ENCODE peak calls at places on chromosomes 3 and 15, in eight cellular contexts. G is HCT116, Z is upper lobe of left lung, E is GM12878, K is K562, Q is GM23338, B is HepG2, S is Panc1. L is an unnamed sample. For H3K4me1, the result is how much of the 10 kb centered on the place peaks cover.

GRCh38 chr3:187900961-187901755 is 155.9 kb upstream of the BCL6 start:
- ATAC-seq in G (no peak), Z (no peak), E (peak), K (no peak), Q (peak), B (no peak), S (no peak), L (no peak)

GRCh38 chr15:88563638-88564037 is 17.2 kb upstream of the DET1 start:
- ATAC-seq in G (no peak), Z (no peak), E (no peak), K (peak), Q (no peak), B (no peak), S (no peak), L (no peak)

GRCh38 chr3:4429648-4430350 is 37.3 kb downstream of the SUMF1 start:
- ATAC-seq in G (no peak), Z (no peak), E (no peak), K (no peak), Q (no peak), B (no peak), S (no peak), L (no peak)

GRCh38 chr3:131789188-131789587 is 245.6 kb downstream of the CPNE4 start:
- ATAC-seq in G (no peak), Z (no peak), E (no peak), K (no peak), Q (no peak), B (no peak), S (no peak), L (no peak)

GRCh38 chr3:51242939-51243338 is 142.2 kb upstream of the MANF start:
- ATAC-seq in G (no peak), Z (peak), E (no peak), K (no peak), Q (no peak), B (no peak), S (no peak), L (no peak)

GRCh38 chr3:53994986-53995385 is 103.3 kb upstream of the SELENOK start:
- ATAC-seq in G (no peak), Z (no peak), E (no peak), K (no peak), Q (no peak), B (no peak), S (no peak), L (peak)

GRCh38 chr3:58665410-58665809 is 1.2 kb downstream of the FAM3D start:
- ATAC-seq in G (no peak), Z (no peak), E (no peak), K (no peak), Q (no peak), B (no peak), S (no peak), L (no peak)

GRCh38 chr3:153553605-153553945 is 391.5 kb downstream of the RAP2B start:
- ATAC-seq in G (no peak), Z (peak), E (no peak), K (no peak), Q (no peak), B (peak), S (peak), L (no peak)

GRCh38 chr3:46935989-46936620 is 40.4 kb downstream of the CCDC12 start:
- ATAC-seq in G (no peak), Z (peak), E (no peak), K (no peak), Q (no peak), B (no peak), S (no peak), L (no peak)

GRCh38 chr15:76576526-76577279 is 240.1 kb downstream of the ISL2 start:
- ATAC-seq in G (peak), Z (peak), E (no peak), K (no peak), Q (peak), B (peak), S (no peak), L (peak)

GRCh38 chr3:160384639-160385312 is 14.2 kb downstream of the IFT80 start:
- ATAC-seq in G (no peak), Z (peak), E (no peak), K (no peak), Q (peak), B (no peak), S (no peak), L (no peak)

GRCh38 chr15:78437107-78437761 is 782 bp upstream of the IREB2 start:
- ATAC-seq in G (peak), Z (no peak), E (no peak), K (peak), Q (peak), B (peak), S (peak), L (no peak)

GRCh38 chr3:46360904-46361303 is 7.0 kb downstream of the CCR2 start:
- ATAC-seq in G (peak), Z (peak), E (peak), K (peak), Q (peak), B (no peak), S (no peak), L (no peak)

GRCh38 chr15:58139631-58140522 is 1.7 kb downstream of the AQP9 start:
- ATAC-seq in G (no peak), Z (peak), E (no peak), K (no peak), Q (no peak), B (no peak), S (no peak), L (peak)

GRCh38 chr15:63380828-63381282 is 791 bp downstream of the CA12 start:
- ATAC-seq in G (no peak), Z (peak), E (no peak), K (no peak), Q (peak), B (no peak), S (peak), L (no peak)

GRCh38 chr3:12638105-12638504 is 25.8 kb downstream of the RAF1 start:
- ATAC-seq in G (no peak), Z (no peak), E (no peak), K (no peak), Q (no peak), B (no peak), S (peak), L (no peak)

GRCh38 chr3:178966299-178967183 is 105.1 kb downstream of the ZMAT3 start:
- ATAC-seq in G (peak), Z (peak), E (peak), K (peak), Q (no peak), B (no peak), S (no peak), L (peak)

GRCh38 chr3:129228891-129229585 is 20.4 kb upstream of the COPG1 start:
- ATAC-seq in G (peak), Z (no peak), E (no peak), K (peak), Q (peak), B (peak), S (peak), L (no peak)

GRCh38 chr3:139296141-139296718 is 47.6 kb upstream of the MRPS22 start:
- ATAC-seq in G (no peak), Z (no peak), E (no peak), K (no peak), Q (no peak), B (no peak), S (peak), L (no peak)

GRCh38 chr3:13518516-13519351 is 30.2 kb upstream of the FBLN2 start:
- ATAC-seq in G (no peak), Z (no peak), E (no peak), K (no peak), Q (no peak), B (no peak), S (peak), L (peak)

GRCh38 chr3:18216996-18217395 is 208.1 kb downstream of the SATB1 start:
- ATAC-seq in G (no peak), Z (no peak), E (peak), K (no peak), Q (peak), B (no peak), S (no peak), L (no peak)

GRCh38 chr3:64222501-64222900 is 2.8 kb downstream of the PRICKLE2 start:
- ATAC-seq in G (no peak), Z (no peak), E (no peak), K (no peak), Q (no peak), B (no peak), S (no peak), L (no peak)

GRCh38 chr3:58041182-58041825 is 33.1 kb downstream of the FLNB start:
- ATAC-seq in G (no peak), Z (no peak), E (peak), K (no peak), Q (peak), B (peak), S (peak), L (no peak)

GRCh38 chr3:107045791-107046190 is 331.4 kb upstream of the CCDC54 start:
- ATAC-seq in G (no peak), Z (no peak), E (no peak), K (no peak), Q (no peak), B (no peak), S (no peak), L (no peak)

GRCh38 chr15:68429691-68430470 is 2.1 kb downstream of the ITGA11 start:
- ATAC-seq in G (no peak), Z (no peak), E (no peak), K (no peak), Q (no peak), B (no peak), S (no peak), L (no peak)
- H3K4me1 ChIP-seq in G (under half), Z (under half), E (under half), K (under half), Q (under half), B (under half), S (under half), L (under half)

GRCh38 chr15:31234815-31235214 is 91.8 kb upstream of the KLF13 start:
- ATAC-seq in G (no peak), Z (no peak), E (no peak), K (no peak), Q (no peak), B (no peak), S (no peak), L (no peak)

GRCh38 chr15:31235298-31236183 is 91.1 kb upstream of the KLF13 start:
- ATAC-seq in G (no peak), Z (peak), E (peak), K (no peak), Q (peak), B (peak), S (no peak), L (peak)

GRCh38 chr15:31237042-31237324 is 89.7 kb upstream of the KLF13 start:
- ATAC-seq in G (peak), Z (no peak), E (peak), K (no peak), Q (no peak), B (no peak), S (peak), L (peak)

GRCh38 chr15:31238369-31238768 is 88.3 kb upstream of the KLF13 start:
- ATAC-seq in G (no peak), Z (no peak), E (no peak), K (no peak), Q (no peak), B (no peak), S (no peak), L (no peak)

DNA sequence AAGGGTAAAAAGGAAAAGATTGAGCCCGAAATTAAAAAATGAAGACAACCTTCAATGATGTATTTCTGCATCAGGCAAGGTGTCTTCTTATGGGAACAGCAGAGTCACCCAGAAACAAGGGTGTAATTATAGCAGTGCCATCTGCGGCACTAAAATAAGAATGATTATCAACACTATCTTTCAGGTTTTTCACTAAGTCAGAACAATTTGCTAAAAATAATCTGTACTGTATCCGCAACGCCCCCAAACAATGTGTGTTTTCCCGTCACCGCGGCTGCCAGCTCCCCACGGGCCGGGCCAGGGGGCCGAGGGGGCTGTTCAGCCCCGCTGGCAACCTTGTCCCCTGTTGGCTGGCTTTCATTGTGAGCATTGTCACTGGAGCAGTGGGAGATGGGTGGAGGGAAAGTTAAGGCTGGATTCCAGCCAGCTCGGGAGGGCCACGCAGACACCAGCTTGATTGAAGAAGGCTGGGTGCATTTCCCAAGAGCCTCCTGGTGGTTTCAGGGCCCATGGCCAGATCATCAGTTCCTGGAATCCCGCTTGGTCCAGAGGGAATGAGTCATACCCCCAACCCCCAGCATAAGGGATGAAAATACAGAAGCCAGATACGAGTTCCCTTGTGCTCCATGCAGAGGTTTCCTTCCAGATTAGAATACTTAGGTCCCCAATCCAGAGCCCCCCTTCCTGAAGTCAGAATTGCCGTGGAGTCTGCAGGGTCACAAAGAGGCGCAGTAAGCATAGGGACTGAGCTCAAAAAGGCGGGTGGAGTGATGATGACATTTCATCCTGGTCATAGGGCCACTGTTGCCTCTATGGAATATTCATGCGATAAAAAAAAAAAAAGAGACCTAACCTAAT is 90.2 kb upstream of the KLF13 start:
- ATAC-seq in G (peak), Z (peak), E (peak), K (peak), Q (peak), B (peak), S (peak), L (peak)
- TF ChIP-seq CTCF in G (peak), Z (no peak), E (no peak), K (no peak), Q (no peak), B (peak), S (no peak), L (no peak)

GRCh38 chr15:40081691-40082194 is 26.9 kb downstream of the BMF start:
- ATAC-seq in G (peak), Z (peak), E (peak), K (peak), Q (peak), B (peak), S (peak), L (peak)
- TF ChIP-seq POLR2AphosphoS5 in G (no peak), Z (no peak), E (peak), K (no peak), Q (no peak), B (peak), S (peak), L (peak)

GRCh38 chr15:101207867-101208288 is 44.0 kb downstream of the CHSY1 start:
- ATAC-seq in G (no peak), Z (peak), E (no peak), K (no peak), Q (no peak), B (no peak), S (no peak), L (peak)

GRCh38 chr15:101203029-101203428 is 48.8 kb downstream of the CHSY1 start:
- ATAC-seq in G (no peak), Z (no peak), E (peak), K (no peak), Q (no peak), B (no peak), S (no peak), L (no peak)

GRCh38 chr15:101206173-101206572 is 45.7 kb downstream of the CHSY1 start:
- ATAC-seq in G (no peak), Z (no peak), E (no peak), K (no peak), Q (no peak), B (no peak), S (no peak), L (no peak)

GRCh38 chr15:101203607-101204006 is 48.2 kb downstream of the CHSY1 start:
- ATAC-seq in G (no peak), Z (no peak), E (no peak), K (no peak), Q (no peak), B (peak), S (no peak), L (no peak)

DNA sequence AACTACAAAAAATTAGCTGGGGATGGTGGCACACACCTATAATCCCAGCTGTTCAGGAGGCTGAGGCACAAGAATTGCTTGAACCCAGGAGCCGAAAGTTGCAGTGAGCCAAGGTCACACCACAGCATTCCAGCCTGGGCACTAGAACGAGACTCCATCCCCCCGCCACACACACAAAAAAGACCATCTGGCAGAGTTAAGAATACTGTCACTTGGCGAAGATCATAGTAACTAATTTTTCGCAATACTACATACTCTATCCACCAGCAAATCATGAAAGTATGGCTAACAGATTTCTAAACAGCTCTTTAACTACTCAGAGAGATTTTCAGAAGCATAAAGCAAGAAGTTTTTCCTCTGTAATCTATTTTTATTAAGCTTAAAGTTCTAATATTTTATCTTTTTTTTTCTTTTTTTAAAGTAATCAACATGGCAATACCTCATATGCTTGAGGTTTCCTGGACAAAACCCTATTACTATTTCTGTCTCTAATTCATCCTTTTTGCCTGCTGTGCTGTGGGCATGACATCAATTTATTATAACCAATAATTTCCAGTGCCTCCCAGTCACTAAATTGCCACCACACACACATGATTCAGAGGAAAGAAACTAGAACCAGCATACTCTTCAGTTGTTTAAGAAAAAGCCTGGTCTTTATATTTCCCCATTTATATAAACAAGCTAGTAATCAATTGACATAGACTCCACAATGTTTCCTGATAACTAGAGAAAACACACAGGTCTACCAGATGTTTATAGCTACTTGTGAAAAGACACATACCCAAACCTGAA is 46.9 kb downstream of the CHSY1 start:
- ATAC-seq in G (no peak), Z (no peak), E (no peak), K (no peak), Q (no peak), B (no peak), S (no peak), L (no peak)
- H3K4me1 ChIP-seq in G (under half), Z (under half), E (under half), K (under half), Q (under half), B (under half), S (half or more), L (under half)

DNA sequence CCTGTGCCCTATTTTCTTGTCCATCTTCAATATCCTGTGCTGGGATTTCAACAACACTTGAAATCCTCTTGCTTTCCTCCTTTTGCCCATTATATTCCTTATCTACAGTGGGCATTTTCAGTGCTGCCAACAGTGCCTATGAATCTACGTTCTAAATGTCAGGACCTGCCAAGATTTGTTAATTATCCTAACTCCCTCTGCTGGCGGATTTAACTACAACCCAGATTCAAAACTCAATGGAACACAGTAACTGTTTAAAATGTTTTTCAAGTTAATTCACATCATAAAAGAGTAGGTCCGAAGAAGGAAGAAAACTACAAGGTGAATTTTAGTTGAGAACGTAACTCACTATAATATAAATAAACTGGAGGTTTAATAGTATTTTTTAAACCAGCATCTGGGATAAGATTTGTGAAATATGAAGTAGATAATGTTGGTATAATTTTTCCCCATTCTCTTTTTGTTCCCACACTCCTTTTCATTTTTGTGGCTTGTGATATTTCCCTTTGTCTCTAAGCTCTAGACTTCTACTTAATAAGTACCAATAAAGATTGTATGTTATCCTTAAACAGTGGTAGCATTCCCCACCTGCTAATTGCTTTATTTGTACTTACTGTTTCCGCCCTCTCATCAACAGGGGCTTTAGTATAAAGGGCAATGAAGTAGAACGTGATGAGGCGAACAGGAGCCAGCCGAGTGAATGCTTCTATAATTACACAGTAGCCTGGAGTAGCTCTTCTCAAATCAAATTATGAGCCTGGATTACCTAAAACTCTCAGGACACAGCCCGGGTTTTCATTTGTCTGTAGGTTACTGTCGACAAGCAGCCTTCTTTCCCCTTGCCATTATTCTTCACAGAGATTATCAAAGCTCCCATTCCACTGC is 302.5 kb upstream of the ATP11B start:
- ATAC-seq in G (peak), Z (no peak), E (peak), K (peak), Q (peak), B (peak), S (no peak), L (no peak)
- TF ChIP-seq CTCF in G (peak), Z (no peak), E (peak), K (peak), Q (peak), B (peak), S (peak), L (peak)